ENCODE peak calls at places on chromosome 9, in six cellular contexts. D is HepG2, V is GM12878, A is HCT116, H is K562, G is SK-N-SH. J is an unnamed sample.

GRCh38 chr9:133802256-133802655 is 64.1 kb upstream of the SARDH start:
- DNase-seq in D (no peak), V (no peak), A (no peak), H (no peak), G (no peak), J (no peak)

GRCh38 chr9:136808075-136808780 is 480 bp downstream of the RABL6 start:
- DNase-seq in D (no peak), V (no peak), A (no peak), H (peak), G (peak), J (no peak)

GRCh38 chr9:34413229-34413852 is 36.6 kb upstream of the MYORG start:
- DNase-seq in D (peak), V (no peak), A (no peak), H (peak), G (no peak), J (peak)

GRCh38 chr9:135946392-135946994 is 14.7 kb downstream of the UBAC1 start:
- DNase-seq in D (no peak), V (no peak), A (no peak), H (no peak), G (no peak), J (no peak)

GRCh38 chr9:105475302-105475701 is 27.5 kb downstream of the FSD1L start:
- DNase-seq in D (peak), V (no peak), A (no peak), H (no peak), G (no peak), J (peak)

GRCh38 chr9:18849186-18849724 is 183.8 kb downstream of the SAXO1 start:
- DNase-seq in D (no peak), V (no peak), A (no peak), H (no peak), G (no peak), J (no peak)

GRCh38 chr9:124285903-124286291 is 28.1 kb downstream of the NEK6 start:
- DNase-seq in D (no peak), V (peak), A (no peak), H (peak), G (no peak), J (no peak)

GRCh38 chr9:22240619-22241018 is 206.0 kb upstream of the DMRTA1 start:
- DNase-seq in D (no peak), V (peak), A (no peak), H (no peak), G (no peak), J (no peak)

GRCh38 chr9:129005336-129005997 is 22.7 kb downstream of the SH3GLB2 start:
- DNase-seq in D (no peak), V (no peak), A (no peak), H (no peak), G (no peak), J (no peak)

GRCh38 chr9:131999692-132000551 is 79.7 kb downstream of the MED27 start:
- DNase-seq in D (no peak), V (peak), A (no peak), H (no peak), G (no peak), J (no peak)

GRCh38 chr9:79360387-79361347 is 211.1 kb upstream of the TLE4 start:
- DNase-seq in D (no peak), V (no peak), A (no peak), H (no peak), G (no peak), J (no peak)

GRCh38 chr9:86079421-86080111 is 19.8 kb downstream of the GOLM1 start:
- DNase-seq in D (no peak), V (no peak), A (no peak), H (no peak), G (no peak), J (peak)

GRCh38 chr9:79353856-79354520 is 217.8 kb upstream of the TLE4 start:
- DNase-seq in D (no peak), V (no peak), A (no peak), H (no peak), G (no peak), J (no peak)

GRCh38 chr9:90956026-90956810 is 154.6 kb downstream of the SYK start:
- DNase-seq in D (no peak), V (no peak), A (no peak), H (no peak), G (no peak), J (no peak)

GRCh38 chr9:111527347-111527746 is 2.4 kb downstream of the ZNF483 start:
- DNase-seq in D (no peak), V (no peak), A (no peak), H (no peak), G (no peak), J (no peak)

GRCh38 chr9:22052376-22052945 is 43.4 kb upstream of the CDKN2B start:
- DNase-seq in D (peak), V (no peak), A (peak), H (no peak), G (no peak), J (no peak)

GRCh38 chr9:130191749-130192120 is 19.5 kb downstream of the NCS1 start:
- DNase-seq in D (no peak), V (no peak), A (no peak), H (no peak), G (peak), J (no peak)

GRCh38 chr9:124208571-124208970 is 49.2 kb upstream of the NEK6 start:
- DNase-seq in D (no peak), V (peak), A (no peak), H (no peak), G (no peak), J (no peak)

GRCh38 chr9:130606887-130607582 is 27.7 kb downstream of the FUBP3 start:
- DNase-seq in D (no peak), V (no peak), A (no peak), H (no peak), G (no peak), J (no peak)

GRCh38 chr9:129823163-129823933 is 588 bp downstream of the TOR1A start:
- DNase-seq in D (no peak), V (no peak), A (no peak), H (no peak), G (peak), J (no peak)

GRCh38 chr9:73683862-73684591 is 532.4 kb downstream of the ANXA1 start:
- DNase-seq in D (peak), V (no peak), A (peak), H (no peak), G (peak), J (peak)

GRCh38 chr9:22037954-22038690 is 29.0 kb upstream of the CDKN2B start:
- DNase-seq in D (no peak), V (no peak), A (peak), H (no peak), G (peak), J (peak)

GRCh38 chr9:83962165-83962564 is 17.9 kb downstream of the HNRNPK start:
- DNase-seq in D (no peak), V (no peak), A (no peak), H (no peak), G (no peak), J (no peak)

GRCh38 chr9:91037511-91038482 is 236.2 kb downstream of the SYK start:
- DNase-seq in D (peak), V (no peak), A (peak), H (no peak), G (peak), J (no peak)

GRCh38 chr9:14315754-14316573 is 2.0 kb upstream of the NFIB start:
- DNase-seq in D (no peak), V (no peak), A (no peak), H (peak), G (peak), J (peak)

GRCh38 chr9:14309403-14309802 is 4.5 kb downstream of the NFIB start:
- DNase-seq in D (no peak), V (no peak), A (no peak), H (no peak), G (peak), J (no peak)

GRCh38 chr9:95107001-95107749 is 210.3 kb downstream of the FANCC start:
- DNase-seq in D (no peak), V (no peak), A (no peak), H (no peak), G (no peak), J (no peak)

GRCh38 chr9:112864413-112864812 is 26.3 kb downstream of the SLC46A2 start:
- DNase-seq in D (no peak), V (no peak), A (no peak), H (no peak), G (no peak), J (no peak)
- TF ChIP-seq JUND in D (no peak), V (no peak), A (no peak), H (no peak), G (no peak), J (no peak)

GRCh38 chr9:138072161-138072842 is 194.7 kb downstream of the CACNA1B start:
- DNase-seq in D (no peak), V (no peak), A (no peak), H (no peak), G (peak), J (no peak)

GRCh38 chr9:138071292-138071691 is 193.7 kb downstream of the CACNA1B start:
- DNase-seq in D (no peak), V (no peak), A (no peak), H (no peak), G (peak), J (no peak)

GRCh38 chr9:138069731-138070456 is 192.3 kb downstream of the CACNA1B start:
- DNase-seq in D (no peak), V (no peak), A (no peak), H (no peak), G (peak), J (peak)

GRCh38 chr9:138071731-138072130 is 194.1 kb downstream of the CACNA1B start:
- DNase-seq in D (no peak), V (no peak), A (no peak), H (no peak), G (peak), J (no peak)

GRCh38 chr9:138070815-138071214 is 193.2 kb downstream of the CACNA1B start:
- DNase-seq in D (no peak), V (no peak), A (no peak), H (no peak), G (peak), J (no peak)
- TF ChIP-seq JUND in D (no peak), V (no peak), A (no peak), H (no peak), G (no peak), J (no peak)

DNA sequence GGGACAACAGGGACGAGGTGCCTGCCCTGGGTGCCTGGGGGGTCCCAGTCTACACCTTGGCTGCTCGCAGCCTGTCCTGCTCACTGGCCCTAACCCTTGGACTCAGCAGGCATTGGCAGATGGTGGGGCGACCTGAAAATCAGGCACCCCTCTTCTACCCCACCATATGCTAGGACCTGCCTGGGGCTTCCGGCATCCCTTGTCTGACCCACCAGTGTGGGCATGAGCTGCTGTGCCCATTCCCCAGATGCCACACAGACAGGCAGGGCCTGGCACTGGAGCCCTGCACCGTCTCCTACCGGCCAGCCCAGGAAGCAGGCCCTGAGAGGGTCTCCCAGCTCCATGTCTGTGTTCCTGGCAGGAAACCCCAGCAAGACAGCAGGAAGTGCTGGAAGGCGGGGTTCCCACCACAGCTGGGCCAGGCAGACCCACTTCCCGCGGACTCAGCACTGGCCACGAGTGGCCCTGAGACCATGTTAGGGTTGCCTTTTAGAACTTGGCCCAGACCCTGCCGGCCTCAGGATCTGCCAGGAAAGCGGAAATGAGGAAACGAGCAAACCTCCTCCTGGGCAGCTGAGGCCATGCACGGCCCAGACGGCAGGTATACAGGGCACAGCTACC is 3.1 kb downstream of the NINJ1 start:
- DNase-seq in D (no peak), V (no peak), A (no peak), H (no peak), G (no peak), J (no peak)
- TF ChIP-seq JUND in D (no peak), V (no peak), A (no peak), H (no peak), G (no peak), J (no peak)

GRCh38 chr9:92966518-92966800 is 19.1 kb downstream of the FGD3 start:
- DNase-seq in D (no peak), V (no peak), A (no peak), H (no peak), G (no peak), J (no peak)

GRCh38 chr9:92965759-92966517 is 18.6 kb downstream of the FGD3 start:
- DNase-seq in D (no peak), V (no peak), A (no peak), H (no peak), G (no peak), J (no peak)

GRCh38 chr9:92963831-92964606 is 16.7 kb downstream of the FGD3 start:
- DNase-seq in D (peak), V (peak), A (no peak), H (no peak), G (no peak), J (no peak)

GRCh38 chr9:92964607-92964975 is 17.3 kb downstream of the FGD3 start:
- DNase-seq in D (no peak), V (no peak), A (no peak), H (no peak), G (no peak), J (no peak)

GRCh38 chr9:92964981-92965758 is 17.8 kb downstream of the FGD3 start:
- DNase-seq in D (no peak), V (no peak), A (no peak), H (no peak), G (no peak), J (no peak)
- TF ChIP-seq JUND in D (no peak), V (no peak), A (no peak), H (no peak), G (no peak), J (no peak)